ENCODE peak calls at places on chromosomes 7 and 10, in five cellular contexts. Y is GM12891, C is SK-N-SH, N is prostate gland, O is HL-60. A is an unnamed sample.

GRCh38 chr7:106415433-106415832 is 130.7 kb upstream of the NAMPT start:
- DNase-seq in Y (no peak), O (no peak), N (no peak), C (no peak), A (no peak)

GRCh38 chr7:36019966-36020365 is 133.1 kb upstream of the EEPD1 start:
- DNase-seq in Y (no peak), N (no peak), C (no peak), O (no peak), A (no peak)

GRCh38 chr7:124201768-124202349 is 169.0 kb upstream of the TMEM229A start:
- DNase-seq in C (no peak), N (no peak), O (no peak), Y (no peak), A (no peak)

GRCh38 chr10:97854735-97855134 is 5.1 kb downstream of the GOLGA7B start:
- DNase-seq in Y (no peak), O (no peak), N (no peak), C (no peak), A (no peak)

GRCh38 chr10:35523670-35524225 is 81.4 kb upstream of the GJD4 start:
- DNase-seq in C (no peak), N (no peak), O (no peak), Y (no peak), A (no peak)

GRCh38 chr10:52858722-52859121 is 86.1 kb upstream of the MBL2 start:
- DNase-seq in O (no peak), C (no peak), N (no peak), Y (no peak), A (no peak)

GRCh38 chr10:14879801-14880193 is 1.1 kb downstream of the SUV39H2 start:
- DNase-seq in C (peak), Y (no peak), N (no peak), O (no peak), A (peak)

GRCh38 chr10:73716251-73716650 is 18.3 kb upstream of the AGAP5 start:
- DNase-seq in N (no peak), Y (no peak), C (no peak), O (no peak), A (no peak)

GRCh38 chr7:48147078-48147591 is 24.1 kb upstream of the ABCA13 start:
- DNase-seq in Y (no peak), C (no peak), N (no peak), O (no peak), A (no peak)

GRCh38 chr7:18693401-18693800 is 197.9 kb downstream of the HDAC9 start:
- DNase-seq in O (peak), N (no peak), C (peak), Y (no peak), A (peak)

GRCh38 chr10:62278461-62278910 is 9.8 kb upstream of the RTKN2 start:
- DNase-seq in N (no peak), O (no peak), C (no peak), Y (no peak), A (no peak)

GRCh38 chr7:64992971-64993370 is 2.1 kb upstream of the ZNF117 start:
- DNase-seq in N (no peak), Y (no peak), O (no peak), C (no peak), A (no peak)

GRCh38 chr7:114970308-114970707 is 48.4 kb downstream of the MDFIC start:
- DNase-seq in O (no peak), Y (no peak), C (no peak), N (no peak), A (no peak)

GRCh38 chr7:114972567-114972966 is 50.7 kb downstream of the MDFIC start:
- DNase-seq in Y (no peak), O (no peak), C (no peak), N (no peak), A (no peak)

GRCh38 chr7:114966156-114966555 is 44.3 kb downstream of the MDFIC start:
- DNase-seq in N (no peak), Y (no peak), C (no peak), O (no peak), A (no peak)

GRCh38 chr7:114970732-114971131 is 48.8 kb downstream of the MDFIC start:
- DNase-seq in N (no peak), Y (no peak), O (no peak), C (no peak), A (no peak)

DNA sequence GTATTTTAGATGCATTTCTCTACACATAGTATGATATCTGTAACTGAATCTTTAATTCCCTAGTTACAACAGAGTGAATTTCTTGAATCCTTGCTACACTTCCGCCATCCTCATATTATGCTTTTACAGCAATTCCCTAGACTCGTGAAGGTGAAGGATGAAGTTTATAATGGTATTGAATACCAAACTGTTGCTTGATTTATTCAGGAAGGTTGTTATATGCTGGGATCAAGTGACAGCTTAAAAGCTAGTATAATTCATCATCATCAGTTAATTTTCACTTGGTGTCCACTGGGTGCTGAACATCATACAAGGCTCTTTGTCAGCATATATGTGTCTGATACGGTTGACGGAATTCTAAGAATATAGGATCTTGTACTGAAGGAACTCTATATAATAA is 47.2 kb downstream of the MDFIC start:
- DNase-seq in Y (no peak), C (no peak), O (no peak), N (no peak), A (no peak)
- TF ChIP-seq POLR2AphosphoS5 in Y (no peak), C (no peak), O (no peak), N (no peak), A (no peak)

DNA sequence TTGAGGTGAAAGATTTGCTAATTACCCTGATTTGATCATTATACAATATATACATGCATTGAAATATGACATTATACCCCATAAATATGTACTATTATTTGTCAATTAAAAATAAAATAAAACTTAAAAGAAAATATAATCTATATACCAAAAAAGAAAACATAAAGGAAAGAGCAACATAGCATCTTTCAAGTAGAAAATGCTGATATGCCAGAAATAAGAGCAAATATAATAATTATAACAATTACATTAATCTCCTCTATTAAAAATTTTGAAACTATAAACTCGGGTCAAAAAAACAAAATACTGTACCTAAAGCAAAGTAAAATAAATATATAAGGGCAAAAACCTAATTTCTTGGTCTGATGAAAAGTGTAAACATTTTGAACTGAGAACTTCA is 209.3 kb upstream of the PDE1C start:
- DNase-seq in O (no peak), N (no peak), Y (no peak), C (no peak), A (no peak)
- TF ChIP-seq POLR2AphosphoS5 in O (no peak), N (no peak), Y (no peak), C (no peak), A (no peak)

GRCh38 chr10:111822661-111823060 is 360.9 kb downstream of the GPAM start:
- DNase-seq in N (no peak), Y (no peak), C (no peak), O (no peak), A (no peak)
- TF ChIP-seq POLR2AphosphoS5 in N (no peak), Y (no peak), C (no peak), O (no peak), A (no peak)

DNA sequence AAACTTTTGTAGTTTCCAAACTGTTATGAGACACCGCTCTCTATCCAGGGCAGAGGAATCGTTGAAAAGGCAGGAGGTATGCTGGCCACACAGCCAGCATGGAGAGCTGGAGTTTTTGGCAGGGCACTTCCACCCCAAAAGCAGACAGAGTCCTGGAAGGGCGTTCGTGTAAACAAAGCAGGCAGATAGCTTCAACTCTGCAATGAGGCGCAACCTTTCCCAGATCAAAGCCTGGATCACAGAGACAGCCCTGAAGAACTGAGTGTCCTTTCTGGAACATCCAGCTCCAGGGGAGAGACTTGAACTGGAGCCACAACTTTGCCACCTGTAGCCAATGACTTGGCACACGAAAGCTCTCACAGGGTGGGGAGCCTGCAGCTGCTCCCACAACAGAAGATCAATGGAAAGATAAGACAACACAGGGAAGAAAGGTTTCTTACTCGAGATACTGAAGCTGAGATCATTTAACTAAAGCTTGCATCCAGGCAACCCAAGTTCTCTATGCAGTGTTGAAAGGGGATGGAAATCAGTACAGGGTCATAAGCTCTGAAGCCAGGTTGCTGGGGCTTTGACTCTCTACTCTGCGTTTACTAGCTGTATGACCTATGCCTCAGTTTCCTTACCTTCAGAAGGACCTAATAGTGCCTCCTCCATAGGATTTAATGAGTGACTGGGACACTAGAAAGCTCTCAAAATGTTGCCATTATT is 434.7 kb upstream of the NPVF start:
- DNase-seq in C (no peak), N (peak), O (no peak), Y (no peak), A (no peak)
- TF ChIP-seq POLR2AphosphoS5 in C (no peak), N (peak), O (no peak), Y (no peak), A (no peak)

GRCh38 chr7:14839307-14839706 is 63.2 kb downstream of the DGKB start:
- DNase-seq in C (no peak), Y (no peak), N (no peak), O (no peak), A (no peak)
- TF ChIP-seq POLR2AphosphoS5 in C (no peak), Y (no peak), N (no peak), O (no peak), A (no peak)

GRCh38 chr7:80773787-80774508 is 135.5 kb downstream of the CD36 start:
- DNase-seq in C (no peak), O (no peak), N (no peak), Y (no peak), A (no peak)
- TF ChIP-seq POLR2AphosphoS5 in C (no peak), O (no peak), N (no peak), Y (no peak), A (no peak)

GRCh38 chr10:132586731-132587130 is 49.1 kb downstream of the INPP5A start:
- DNase-seq in C (no peak), O (no peak), N (no peak), Y (no peak), A (no peak)
- TF ChIP-seq POLR2AphosphoS5 in C (no peak), O (no peak), N (no peak), Y (no peak), A (no peak)

GRCh38 chr10:69685426-69685801 is 55.4 kb downstream of the FAM241B start:
- DNase-seq in Y (no peak), C (no peak), O (no peak), N (no peak), A (no peak)

GRCh38 chr10:69685802-69686585 is 55.9 kb downstream of the FAM241B start:
- DNase-seq in O (no peak), C (peak), N (peak), Y (no peak), A (no peak)

GRCh38 chr10:69682955-69683474 is 53.0 kb downstream of the FAM241B start:
- DNase-seq in O (no peak), C (no peak), N (no peak), Y (no peak), A (no peak)

GRCh38 chr10:69684981-69685353 is 54.9 kb downstream of the FAM241B start:
- DNase-seq in N (no peak), Y (no peak), O (no peak), C (no peak), A (no peak)

GRCh38 chr10:69684020-69684980 is 54.3 kb downstream of the FAM241B start:
- DNase-seq in N (peak), Y (no peak), O (no peak), C (peak), A (no peak)
- TF ChIP-seq POLR2AphosphoS5 in N (peak), Y (no peak), O (no peak), C (no peak), A (no peak)

A was measured in GM23338.